ENCODE peak calls at places on chromosomes 11 and 22, in six cellular contexts. One of them, this sample, is unnamed.

GRCh38 chr11:44955019-44955738 is 4.5 kb upstream of the TP53I11 start:
- DNase-seq in GM12878: no peak
- DNase-seq in hepatocyte: peak; percentile 84
- DNase-seq in neural progenitor cell: no peak
- DNase-seq in Karpas-422: no peak
- DNase-seq in PC-3: peak; percentile 46
- DNase-seq in this sample: peak; percentile 77

GRCh38 chr11:128157423-128158298 is 429.7 kb downstream of the ETS1 start:
- DNase-seq in hepatocyte: peak; percentile 81
- DNase-seq in PC-3: peak; percentile 93
- DNase-seq in Karpas-422: peak; percentile 77
- DNase-seq in GM12878: peak; percentile 51
- DNase-seq in neural progenitor cell: peak; percentile 80
- DNase-seq in this sample: peak; percentile 87

GRCh38 chr11:103927535-103927934 is 108.9 kb upstream of the DDI1 start:
- DNase-seq in PC-3: peak; percentile 49
- DNase-seq in neural progenitor cell: no peak
- DNase-seq in GM12878: no peak
- DNase-seq in hepatocyte: no peak
- DNase-seq in Karpas-422: peak; percentile 92
- DNase-seq in this sample: peak; percentile 65

GRCh38 chr11:108693852-108694251 is 29.0 kb downstream of the DDX10 start:
- DNase-seq in GM12878: no peak
- DNase-seq in PC-3: peak; percentile 68
- DNase-seq in neural progenitor cell: no peak
- DNase-seq in Karpas-422: no peak
- DNase-seq in hepatocyte: no peak
- DNase-seq in this sample: peak; percentile 83

GRCh38 chr11:107591098-107591445 is at the start of gene ELMOD1:
- DNase-seq in neural progenitor cell: peak; percentile 85
- DNase-seq in PC-3: peak; percentile 45
- DNase-seq in hepatocyte: peak; percentile 78
- DNase-seq in GM12878: no peak
- DNase-seq in Karpas-422: peak; percentile 71
- DNase-seq in this sample: peak; percentile 76

GRCh38 chr11:69862797-69863543 is 43.8 kb upstream of the FGF3 start:
- DNase-seq in hepatocyte: no peak
- DNase-seq in neural progenitor cell: no peak
- DNase-seq in GM12878: no peak
- DNase-seq in Karpas-422: no peak
- DNase-seq in PC-3: no peak
- DNase-seq in this sample: no peak

GRCh38 chr22:47605886-47606285 is 843.4 kb downstream of the TBC1D22A start:
- DNase-seq in Karpas-422: no peak
- DNase-seq in neural progenitor cell: no peak
- DNase-seq in PC-3: no peak
- DNase-seq in hepatocyte: no peak
- DNase-seq in GM12878: no peak
- DNase-seq in this sample: no peak

GRCh38 chr11:134228625-134229024 is 4.2 kb downstream of the VPS26B start:
- DNase-seq in hepatocyte: no peak
- DNase-seq in PC-3: no peak
- DNase-seq in neural progenitor cell: no peak
- DNase-seq in GM12878: peak; percentile 83
- DNase-seq in Karpas-422: peak; percentile 80
- DNase-seq in this sample: peak; percentile 82

GRCh38 chr11:77672276-77672675 is 34.7 kb upstream of the CLNS1A start:
- DNase-seq in PC-3: peak; percentile 85
- DNase-seq in GM12878: no peak
- DNase-seq in hepatocyte: peak; percentile 73
- DNase-seq in neural progenitor cell: no peak
- DNase-seq in Karpas-422: no peak
- DNase-seq in this sample: peak; percentile 92

GRCh38 chr11:58675344-58676155 is 53.1 kb downstream of the CNTF start:
- DNase-seq in hepatocyte: peak; percentile 83
- DNase-seq in neural progenitor cell: peak; percentile 76
- DNase-seq in GM12878: no peak
- DNase-seq in PC-3: peak; percentile 85
- DNase-seq in Karpas-422: peak; percentile 86
- DNase-seq in this sample: peak; percentile 78

GRCh38 chr11:107493117-107493516 is 35.5 kb upstream of the CWF19L2 start:
- DNase-seq in Karpas-422: no peak
- DNase-seq in PC-3: peak; percentile 97
- DNase-seq in GM12878: no peak
- DNase-seq in neural progenitor cell: no peak
- DNase-seq in hepatocyte: no peak
- DNase-seq in this sample: peak; percentile 74

GRCh38 chr11:116835042-116835772 is 2.2 kb downstream of the APOA1 start:
- DNase-seq in hepatocyte: no peak
- DNase-seq in Karpas-422: no peak
- DNase-seq in PC-3: no peak
- DNase-seq in GM12878: no peak
- DNase-seq in neural progenitor cell: no peak
- DNase-seq in this sample: no peak
- H3K4me2 ChIP-seq in hepatocyte: peak overlapping the region; percentile 83
- H3K4me2 ChIP-seq in Karpas-422: peak overlapping the region; percentile 72
- H3K4me2 ChIP-seq in PC-3: peak overlapping the region; percentile 89
- H3K4me2 ChIP-seq in GM12878: peak overlapping the region; percentile 17
- H3K4me2 ChIP-seq in neural progenitor cell: peak overlapping the region; percentile 79
- H3K4me2 ChIP-seq in this sample: peak overlapping the region; percentile 59

GRCh38 chr11:27646051-27646818 is 54.0 kb downstream of the BDNF start:
- DNase-seq in GM12878: no peak
- DNase-seq in PC-3: no peak
- DNase-seq in hepatocyte: no peak
- DNase-seq in neural progenitor cell: no peak
- DNase-seq in Karpas-422: no peak
- DNase-seq in this sample: peak; percentile 33
- H2AFZ ChIP-seq in GM12878: no peak overlapping the region
- H2AFZ ChIP-seq in PC-3: no peak overlapping the region
- H2AFZ ChIP-seq in hepatocyte: no peak overlapping the region
- H2AFZ ChIP-seq in neural progenitor cell: no peak overlapping the region
- H2AFZ ChIP-seq in Karpas-422: no peak overlapping the region
- H2AFZ ChIP-seq in this sample: no peak overlapping the region

GRCh38 chr22:45602824-45603301 is 68.8 kb upstream of the ATXN10 start:
- DNase-seq in neural progenitor cell: peak; percentile 80
- DNase-seq in Karpas-422: peak; percentile 91
- DNase-seq in hepatocyte: peak; percentile 45
- DNase-seq in GM12878: no peak
- DNase-seq in PC-3: no peak
- DNase-seq in this sample: peak; percentile 91
- H3K4me3 ChIP-seq in neural progenitor cell: no peak overlapping the region
- H3K4me3 ChIP-seq in Karpas-422: no peak overlapping the region
- H3K4me3 ChIP-seq in hepatocyte: no peak overlapping the region
- H3K4me3 ChIP-seq in GM12878: no peak overlapping the region
- H3K4me3 ChIP-seq in PC-3: no peak overlapping the region
- H3K4me3 ChIP-seq in this sample: peak overlapping the region; percentile 59

GRCh38 chr11:122440783-122441701 is 214.5 kb upstream of the UBASH3B start:
- DNase-seq in GM12878: no peak
- DNase-seq in neural progenitor cell: peak; percentile 77
- DNase-seq in Karpas-422: no peak
- DNase-seq in PC-3: no peak
- DNase-seq in hepatocyte: peak; percentile 56
- DNase-seq in this sample: peak; percentile 67
- H3K4me2 ChIP-seq in GM12878: no peak overlapping the region
- H3K4me2 ChIP-seq in neural progenitor cell: peak overlapping the region; percentile 82
- H3K4me2 ChIP-seq in Karpas-422: no peak overlapping the region
- H3K4me2 ChIP-seq in PC-3: no peak overlapping the region
- H3K4me2 ChIP-seq in hepatocyte: peak overlapping the region; percentile 80
- H3K4me2 ChIP-seq in this sample: peak overlapping the region; percentile 91

DNA sequence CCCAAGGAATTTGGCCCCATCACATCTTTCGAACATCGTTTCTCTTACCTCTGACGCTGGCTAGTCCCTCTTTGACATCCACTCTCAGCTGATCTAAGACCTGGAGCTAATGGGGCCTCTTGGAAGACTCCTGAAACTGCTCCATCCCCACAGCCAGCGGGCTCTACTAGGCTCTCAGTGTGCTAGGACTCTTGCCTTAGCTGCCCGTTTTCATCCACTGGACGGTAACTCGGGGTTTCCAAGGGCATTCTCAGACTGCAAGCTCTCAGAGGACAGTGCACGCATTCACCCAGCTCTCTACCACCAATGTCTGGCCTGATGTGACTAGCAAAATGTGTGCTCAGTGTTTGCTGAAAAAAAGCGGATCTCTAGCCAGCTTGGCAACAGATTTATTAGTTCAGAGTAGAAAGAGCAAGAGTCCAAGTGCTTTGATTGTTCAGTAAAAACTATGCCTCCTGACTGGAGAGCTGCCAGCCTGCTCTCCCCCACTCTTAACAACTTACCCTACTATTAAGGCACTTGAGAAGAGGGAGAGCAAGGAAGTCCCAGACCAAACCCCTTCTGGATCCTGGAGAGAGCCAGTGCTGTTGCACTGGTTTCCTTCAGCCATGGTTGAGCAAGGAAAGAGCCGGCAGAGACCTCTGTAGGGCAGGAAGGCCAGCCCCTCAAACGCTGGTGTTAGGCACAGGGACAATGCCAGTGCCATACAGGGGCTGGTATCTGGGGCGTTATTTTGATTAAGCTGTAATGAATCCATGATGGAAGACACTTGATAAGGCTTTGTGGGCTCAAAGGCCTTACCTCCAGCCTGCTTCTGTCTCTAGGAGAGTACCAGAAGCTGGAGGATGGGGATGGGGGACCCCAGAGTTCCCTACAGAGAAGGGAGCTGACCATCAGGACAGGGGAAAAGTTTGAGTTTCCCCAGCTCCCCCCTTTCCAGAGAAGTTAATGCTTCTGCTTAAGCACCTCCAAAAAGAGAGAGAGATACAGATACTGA is 9.2 kb downstream of the RELA start:
- DNase-seq in hepatocyte: peak; percentile 34
- DNase-seq in neural progenitor cell: no peak
- DNase-seq in Karpas-422: no peak
- DNase-seq in GM12878: no peak
- DNase-seq in PC-3: no peak
- DNase-seq in this sample: peak; percentile 43
- H2AFZ ChIP-seq in hepatocyte: no peak overlapping the region
- H2AFZ ChIP-seq in neural progenitor cell: peak overlapping the region; percentile 50
- H2AFZ ChIP-seq in Karpas-422: no peak overlapping the region
- H2AFZ ChIP-seq in GM12878: no peak overlapping the region
- H2AFZ ChIP-seq in PC-3: peak overlapping the region; percentile 75
- H2AFZ ChIP-seq in this sample: peak overlapping the region; percentile 65

DNA sequence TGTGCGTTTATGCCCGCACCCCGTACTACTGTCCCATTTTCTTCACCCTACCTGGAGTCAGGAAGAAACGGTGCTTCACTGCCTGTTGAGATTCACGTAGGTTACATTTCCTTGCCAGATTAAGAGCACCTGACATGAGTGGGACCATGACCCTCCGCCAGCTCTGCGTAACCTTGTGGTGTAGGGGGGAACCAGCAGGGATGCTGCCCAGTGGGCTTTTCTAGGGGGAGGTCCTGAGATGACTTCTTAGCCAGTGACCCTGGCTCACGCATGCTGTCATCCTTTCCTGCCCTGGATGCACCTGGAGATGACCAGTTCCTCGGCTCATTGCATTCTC is 967 bp upstream of the ARVCF start:
- DNase-seq in Karpas-422: no peak
- DNase-seq in neural progenitor cell: no peak
- DNase-seq in PC-3: no peak
- DNase-seq in GM12878: no peak
- DNase-seq in hepatocyte: no peak
- DNase-seq in this sample: no peak
- H3K4me3 ChIP-seq in Karpas-422: peak overlapping the region; percentile 84
- H3K4me3 ChIP-seq in neural progenitor cell: no peak overlapping the region
- H3K4me3 ChIP-seq in PC-3: peak overlapping the region; percentile 61
- H3K4me3 ChIP-seq in GM12878: no peak overlapping the region
- H3K4me3 ChIP-seq in hepatocyte: no peak overlapping the region
- H3K4me3 ChIP-seq in this sample: no peak overlapping the region